ENCODE peak calls at places on chromosomes 2 and 18, in four cellular contexts. E, F, U and Q are unnamed samples.

GRCh38 chr2:1481406-1482252 is 68.4 kb downstream of the TPO start:
- DNase-seq in E (no peak), F (no peak), U (no peak), Q (no peak)

GRCh38 chr2:134836986-134837385 is 1.4 kb upstream of the ACMSD start:
- DNase-seq in E (peak), F (no peak), U (no peak), Q (peak)

GRCh38 chr2:222434204-222434603 is 9.9 kb downstream of the SGPP2 start:
- DNase-seq in E (no peak), F (no peak), U (no peak), Q (no peak)

GRCh38 chr2:24105816-24106215 is 17.3 kb downstream of the PFN4 start:
- DNase-seq in E (no peak), F (no peak), U (no peak), Q (peak)

GRCh38 chr2:64332300-64332699 is 121.7 kb upstream of the LGALSL start:
- DNase-seq in E (no peak), F (no peak), U (no peak), Q (no peak)

GRCh38 chr18:79441261-79441819 is 45.6 kb downstream of the NFATC1 start:
- DNase-seq in E (no peak), F (no peak), U (no peak), Q (no peak)

GRCh38 chr2:73203055-73203681 is 794 bp downstream of the NOTO start:
- DNase-seq in E (no peak), F (no peak), U (no peak), Q (no peak)

GRCh38 chr18:23259701-23260661 is 124.7 kb downstream of the CABLES1 start:
- DNase-seq in E (peak), F (no peak), U (no peak), Q (peak)

GRCh38 chr2:144849612-144850011 is 329.7 kb upstream of the ZEB2 start:
- DNase-seq in E (no peak), F (no peak), U (no peak), Q (no peak)

GRCh38 chr18:76443519-76444435 is 51.3 kb downstream of the ZNF516 start:
- DNase-seq in E (no peak), F (no peak), U (no peak), Q (no peak)

GRCh38 chr2:165563468-165564225 is 94.1 kb downstream of the CSRNP3 start:
- DNase-seq in E (peak), F (no peak), U (peak), Q (no peak)